ENCODE peak calls at places on chromosomes 2 and 18, in ten cellular contexts. One of them, this sample, is unnamed.

GRCh38 chr2:32697156-32697555 is 69.3 kb downstream of the TTC27 start:
- DNase-seq in fibroblast of lung: peak; percentile 89
- DNase-seq in mammary epithelial cell: peak; percentile 41
- DNase-seq in WERI-Rb-1: no peak
- DNase-seq in lung: no peak
- DNase-seq in prostate gland: no peak
- DNase-seq in heart left ventricle: no peak
- DNase-seq in GM12878: no peak
- DNase-seq in cardiac muscle cell: no peak
- DNase-seq in OCI-LY7: no peak
- DNase-seq in this sample: no peak

GRCh38 chr2:54773233-54773632 is 49.8 kb downstream of the EML6 start:
- DNase-seq in GM12878: no peak
- DNase-seq in prostate gland: no peak
- DNase-seq in heart left ventricle: no peak
- DNase-seq in WERI-Rb-1: no peak
- DNase-seq in mammary epithelial cell: no peak
- DNase-seq in OCI-LY7: no peak
- DNase-seq in fibroblast of lung: no peak
- DNase-seq in lung: no peak
- DNase-seq in cardiac muscle cell: no peak
- DNase-seq in this sample: no peak

GRCh38 chr2:122710049-122710448 is 954.6 kb downstream of the TSN start:
- DNase-seq in OCI-LY7: no peak
- DNase-seq in lung: no peak
- DNase-seq in fibroblast of lung: no peak
- DNase-seq in GM12878: no peak
- DNase-seq in WERI-Rb-1: no peak
- DNase-seq in heart left ventricle: no peak
- DNase-seq in prostate gland: no peak
- DNase-seq in mammary epithelial cell: no peak
- DNase-seq in cardiac muscle cell: peak; percentile 67
- DNase-seq in this sample: no peak

GRCh38 chr2:239298126-239298804 is 102.6 kb downstream of the HDAC4 start:
- DNase-seq in lung: no peak
- DNase-seq in cardiac muscle cell: no peak
- DNase-seq in heart left ventricle: no peak
- DNase-seq in prostate gland: no peak
- DNase-seq in OCI-LY7: peak; percentile 6
- DNase-seq in fibroblast of lung: no peak
- DNase-seq in GM12878: no peak
- DNase-seq in mammary epithelial cell: no peak
- DNase-seq in WERI-Rb-1: no peak
- DNase-seq in this sample: peak; percentile 65

GRCh38 chr2:178391701-178392100 is 59.3 kb downstream of the PRKRA start:
- DNase-seq in OCI-LY7: no peak
- DNase-seq in mammary epithelial cell: no peak
- DNase-seq in prostate gland: no peak
- DNase-seq in heart left ventricle: no peak
- DNase-seq in fibroblast of lung: no peak
- DNase-seq in cardiac muscle cell: no peak
- DNase-seq in WERI-Rb-1: no peak
- DNase-seq in lung: no peak
- DNase-seq in GM12878: no peak
- DNase-seq in this sample: no peak

GRCh38 chr2:55718165-55719008 is 24.7 kb upstream of the PNPT1 start:
- DNase-seq in fibroblast of lung: peak; percentile 77
- DNase-seq in lung: peak; percentile 56
- DNase-seq in heart left ventricle: peak; percentile 39
- DNase-seq in OCI-LY7: peak; percentile 76
- DNase-seq in prostate gland: peak; percentile 64
- DNase-seq in cardiac muscle cell: peak; percentile 88
- DNase-seq in WERI-Rb-1: peak; percentile 62
- DNase-seq in GM12878: peak; percentile 7
- DNase-seq in mammary epithelial cell: peak; percentile 52
- DNase-seq in this sample: no peak

GRCh38 chr2:95525294-95526035 is 40.9 kb upstream of the TRIM43B start:
- DNase-seq in WERI-Rb-1: no peak
- DNase-seq in GM12878: no peak
- DNase-seq in cardiac muscle cell: no peak
- DNase-seq in lung: peak; percentile 77
- DNase-seq in OCI-LY7: no peak
- DNase-seq in mammary epithelial cell: no peak
- DNase-seq in fibroblast of lung: peak; percentile 6
- DNase-seq in heart left ventricle: peak; percentile 19
- DNase-seq in prostate gland: peak; percentile 25
- DNase-seq in this sample: peak; percentile 88

GRCh38 chr2:232341739-232342126 is 36.8 kb upstream of the ALPP start:
- DNase-seq in GM12878: no peak
- DNase-seq in fibroblast of lung: no peak
- DNase-seq in lung: no peak
- DNase-seq in cardiac muscle cell: no peak
- DNase-seq in WERI-Rb-1: peak; percentile 3
- DNase-seq in heart left ventricle: no peak
- DNase-seq in mammary epithelial cell: no peak
- DNase-seq in OCI-LY7: no peak
- DNase-seq in prostate gland: no peak
- DNase-seq in this sample: peak; percentile 21

GRCh38 chr18:26736301-26736700 is 129.2 kb downstream of the AQP4 start:
- DNase-seq in GM12878: no peak
- DNase-seq in WERI-Rb-1: no peak
- DNase-seq in cardiac muscle cell: no peak
- DNase-seq in fibroblast of lung: no peak
- DNase-seq in lung: no peak
- DNase-seq in mammary epithelial cell: no peak
- DNase-seq in heart left ventricle: no peak
- DNase-seq in OCI-LY7: no peak
- DNase-seq in prostate gland: no peak
- DNase-seq in this sample: no peak

GRCh38 chr2:216350214-216350789 is 22.0 kb downstream of the MARCHF4 start:
- DNase-seq in mammary epithelial cell: peak; percentile 75
- DNase-seq in heart left ventricle: no peak
- DNase-seq in cardiac muscle cell: no peak
- DNase-seq in WERI-Rb-1: no peak
- DNase-seq in lung: no peak
- DNase-seq in prostate gland: no peak
- DNase-seq in OCI-LY7: no peak
- DNase-seq in GM12878: no peak
- DNase-seq in fibroblast of lung: peak; percentile 50
- DNase-seq in this sample: no peak

GRCh38 chr18:2655954-2656236 is 369 bp downstream of the SMCHD1 start:
- DNase-seq in fibroblast of lung: peak; percentile 42
- DNase-seq in GM12878: no peak
- DNase-seq in WERI-Rb-1: no peak
- DNase-seq in cardiac muscle cell: no peak
- DNase-seq in lung: no peak
- DNase-seq in prostate gland: no peak
- DNase-seq in mammary epithelial cell: no peak
- DNase-seq in heart left ventricle: no peak
- DNase-seq in OCI-LY7: no peak
- DNase-seq in this sample: no peak

GRCh38 chr2:63840081-63840784 is 1.5 kb upstream of the UGP2 start:
- DNase-seq in heart left ventricle: no peak
- DNase-seq in OCI-LY7: peak; percentile 86
- DNase-seq in WERI-Rb-1: no peak
- DNase-seq in lung: peak; percentile 40
- DNase-seq in prostate gland: no peak
- DNase-seq in fibroblast of lung: no peak
- DNase-seq in mammary epithelial cell: no peak
- DNase-seq in cardiac muscle cell: no peak
- DNase-seq in GM12878: no peak
- DNase-seq in this sample: no peak

GRCh38 chr2:95347681-95348608 is 50.8 kb downstream of the KCNIP3 start:
- DNase-seq in heart left ventricle: no peak
- DNase-seq in WERI-Rb-1: no peak
- DNase-seq in mammary epithelial cell: no peak
- DNase-seq in cardiac muscle cell: no peak
- DNase-seq in GM12878: no peak
- DNase-seq in lung: no peak
- DNase-seq in OCI-LY7: no peak
- DNase-seq in fibroblast of lung: no peak
- DNase-seq in prostate gland: no peak
- DNase-seq in this sample: peak; percentile 69

GRCh38 chr2:142339261-142339660 is 208.4 kb upstream of the LRP1B start:
- DNase-seq in GM12878: no peak
- DNase-seq in cardiac muscle cell: no peak
- DNase-seq in prostate gland: no peak
- DNase-seq in mammary epithelial cell: no peak
- DNase-seq in fibroblast of lung: no peak
- DNase-seq in OCI-LY7: no peak
- DNase-seq in lung: no peak
- DNase-seq in WERI-Rb-1: no peak
- DNase-seq in heart left ventricle: no peak
- DNase-seq in this sample: no peak

GRCh38 chr2:25988134-25988533 is 5.8 kb upstream of the KIF3C start:
- DNase-seq in fibroblast of lung: no peak
- DNase-seq in lung: no peak
- DNase-seq in WERI-Rb-1: no peak
- DNase-seq in mammary epithelial cell: no peak
- DNase-seq in cardiac muscle cell: no peak
- DNase-seq in prostate gland: no peak
- DNase-seq in GM12878: no peak
- DNase-seq in heart left ventricle: no peak
- DNase-seq in OCI-LY7: no peak
- DNase-seq in this sample: peak; percentile 43
- H3K27ac ChIP-seq in fibroblast of lung: no peak overlapping the region
- H3K27ac ChIP-seq in lung: no peak overlapping the region
- H3K27ac ChIP-seq in WERI-Rb-1: no peak overlapping the region
- H3K27ac ChIP-seq in mammary epithelial cell: no peak overlapping the region
- H3K27ac ChIP-seq in cardiac muscle cell: no peak overlapping the region
- H3K27ac ChIP-seq in prostate gland: no peak overlapping the region
- H3K27ac ChIP-seq in GM12878: no peak overlapping the region
- H3K27ac ChIP-seq in heart left ventricle: no peak overlapping the region
- H3K27ac ChIP-seq in OCI-LY7: no peak overlapping the region
- H3K27ac ChIP-seq in this sample: no peak overlapping the region

DNA sequence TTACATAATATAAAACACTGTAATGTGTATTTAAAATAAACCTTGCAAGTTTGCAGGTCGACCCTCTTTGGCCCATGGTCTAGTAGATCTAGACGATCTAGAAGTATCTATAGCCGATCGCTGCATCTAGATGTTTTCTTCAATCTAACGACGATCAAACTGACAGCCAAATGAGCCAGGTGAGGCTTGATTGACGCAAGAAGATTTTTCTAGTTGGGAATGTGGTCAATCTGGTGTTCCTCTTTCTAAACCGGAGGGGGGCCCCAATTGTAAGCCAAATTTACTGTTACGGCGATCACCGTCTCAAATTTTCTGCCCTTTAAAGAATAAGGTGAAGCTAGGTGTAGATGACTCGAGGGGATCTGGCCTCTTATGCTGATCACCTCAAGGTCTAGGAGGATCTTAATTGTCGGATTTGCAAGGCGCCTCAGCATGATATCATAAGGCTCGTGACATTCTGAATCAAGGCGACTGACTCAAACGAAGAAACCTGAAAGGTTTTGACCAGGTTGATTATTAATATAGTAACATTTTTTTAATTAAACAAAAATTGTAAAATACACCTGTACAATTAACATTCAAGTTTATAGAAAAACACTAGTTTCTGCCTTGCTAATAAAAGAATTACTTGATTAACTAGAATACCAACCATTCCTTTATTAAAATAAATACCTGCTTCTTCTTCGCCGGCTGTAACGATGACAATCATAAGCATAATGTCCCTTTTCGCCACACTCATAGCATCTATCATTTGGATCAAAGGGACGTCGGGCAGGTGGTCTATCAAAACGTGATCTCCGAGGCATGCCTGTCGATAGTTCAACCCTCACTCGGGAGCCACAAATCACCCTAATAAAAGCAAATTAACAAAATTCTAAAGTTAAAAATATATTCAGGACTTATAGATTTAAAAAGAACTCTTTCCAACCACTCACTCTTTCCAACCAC is 2.0 kb downstream of the SRSF7 start:
- DNase-seq in mammary epithelial cell: no peak
- DNase-seq in heart left ventricle: no peak
- DNase-seq in WERI-Rb-1: no peak
- DNase-seq in fibroblast of lung: no peak
- DNase-seq in prostate gland: no peak
- DNase-seq in GM12878: no peak
- DNase-seq in OCI-LY7: no peak
- DNase-seq in cardiac muscle cell: no peak
- DNase-seq in lung: no peak
- DNase-seq in this sample: no peak
- H3K36me3 ChIP-seq in mammary epithelial cell: peaks cover 57% of the 10 kb centered on the region
- H3K36me3 ChIP-seq in heart left ventricle: peaks cover 57% of the 10 kb centered on the region
- H3K36me3 ChIP-seq in WERI-Rb-1: peaks cover 70% of the 10 kb centered on the region
- H3K36me3 ChIP-seq in fibroblast of lung: peaks cover 10% of the 10 kb centered on the region
- H3K36me3 ChIP-seq in prostate gland: no peaks in the 10 kb centered on the region
- H3K36me3 ChIP-seq in GM12878: peaks cover 9% of the 10 kb centered on the region
- H3K36me3 ChIP-seq in OCI-LY7: peaks cover 70% of the 10 kb centered on the region
- H3K36me3 ChIP-seq in cardiac muscle cell: peaks cover 48% of the 10 kb centered on the region
- H3K36me3 ChIP-seq in lung: peaks cover 17% of the 10 kb centered on the region
- H3K36me3 ChIP-seq in this sample: peaks cover 54% of the 10 kb centered on the region

GRCh38 chr2:78993518-78994148 is 31.9 kb upstream of the REG3G start:
- DNase-seq in mammary epithelial cell: no peak
- DNase-seq in OCI-LY7: no peak
- DNase-seq in cardiac muscle cell: no peak
- DNase-seq in GM12878: no peak
- DNase-seq in heart left ventricle: no peak
- DNase-seq in fibroblast of lung: no peak
- DNase-seq in prostate gland: no peak
- DNase-seq in lung: no peak
- DNase-seq in WERI-Rb-1: no peak
- DNase-seq in this sample: peak; percentile 42
- H3K4me3 ChIP-seq in mammary epithelial cell: no peak overlapping the region
- H3K4me3 ChIP-seq in OCI-LY7: no peak overlapping the region
- H3K4me3 ChIP-seq in cardiac muscle cell: peak overlapping the region; percentile 28
- H3K4me3 ChIP-seq in GM12878: no peak overlapping the region
- H3K4me3 ChIP-seq in heart left ventricle: no peak overlapping the region
- H3K4me3 ChIP-seq in fibroblast of lung: no peak overlapping the region
- H3K4me3 ChIP-seq in prostate gland: no peak overlapping the region
- H3K4me3 ChIP-seq in lung: no peak overlapping the region
- H3K4me3 ChIP-seq in WERI-Rb-1: peak overlapping the region; percentile 54
- H3K4me3 ChIP-seq in this sample: peak overlapping the region; percentile 45

DNA sequence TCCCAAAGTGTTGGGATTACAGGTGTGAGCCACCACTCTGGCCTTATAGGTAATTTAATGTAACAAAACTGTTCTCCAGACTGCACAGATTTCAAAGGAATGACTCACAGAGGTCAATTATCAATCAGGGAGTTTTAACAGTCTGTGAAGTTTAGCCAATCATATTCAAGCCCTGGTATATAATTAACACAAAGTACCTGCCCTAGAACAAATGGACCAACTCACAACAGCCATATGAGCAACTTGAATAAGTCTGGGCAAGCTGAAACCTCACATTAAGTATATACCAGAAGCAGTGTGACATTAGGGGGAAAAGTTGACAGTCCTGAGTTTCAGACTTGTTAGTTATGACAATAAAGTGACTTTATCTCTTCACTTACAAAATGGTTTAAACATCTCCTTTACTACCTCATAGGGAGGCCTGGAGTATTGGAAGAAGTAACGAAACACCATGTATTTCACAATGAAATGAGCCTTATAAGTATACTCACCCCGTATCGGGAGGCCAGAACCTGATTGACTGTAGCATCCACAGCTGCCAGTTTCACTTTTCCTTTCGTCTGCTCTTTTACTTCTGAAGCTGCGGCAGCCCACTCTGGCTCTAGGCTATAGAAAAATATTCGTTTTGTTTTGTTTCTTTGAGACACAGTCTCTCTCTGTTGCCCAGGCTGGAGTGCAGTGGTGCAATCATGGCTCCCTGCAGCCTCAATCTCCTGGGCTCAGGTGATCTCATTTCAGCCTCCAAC is 22.2 kb downstream of the PDIA6 start:
- DNase-seq in heart left ventricle: no peak
- DNase-seq in prostate gland: no peak
- DNase-seq in GM12878: no peak
- DNase-seq in fibroblast of lung: no peak
- DNase-seq in OCI-LY7: no peak
- DNase-seq in mammary epithelial cell: no peak
- DNase-seq in cardiac muscle cell: no peak
- DNase-seq in lung: no peak
- DNase-seq in WERI-Rb-1: no peak
- DNase-seq in this sample: no peak
- H3K27ac ChIP-seq in heart left ventricle: no peak overlapping the region
- H3K27ac ChIP-seq in prostate gland: no peak overlapping the region
- H3K27ac ChIP-seq in GM12878: peak overlapping the region; percentile 65
- H3K27ac ChIP-seq in fibroblast of lung: no peak overlapping the region
- H3K27ac ChIP-seq in OCI-LY7: no peak overlapping the region
- H3K27ac ChIP-seq in mammary epithelial cell: no peak overlapping the region
- H3K27ac ChIP-seq in cardiac muscle cell: no peak overlapping the region
- H3K27ac ChIP-seq in lung: no peak overlapping the region
- H3K27ac ChIP-seq in WERI-Rb-1: no peak overlapping the region
- H3K27ac ChIP-seq in this sample: no peak overlapping the region

This sample was measured in kidney.